ENCODE peak calls at places on chromosomes 5 and 9, in eight cellular contexts. I is right atrium auricular region; V is dorsolateral prefrontal cortex; M is GM12878; T is upper lobe of right lung; A is lower lobe of right lung; X is CD8-positive, alpha-beta memory T cell; G is neuronal stem cell. D is an unnamed sample.
A peak's percentile ranks its signal among the peaks of the same experiment; 100 is the strongest.

GRCh38 chr5:35857606-35858205 is 1.0 kb downstream of the IL7R start:
- DNase-seq in V (no peak), A (no peak), I (no peak), X (no peak), M (no peak), G (no peak), T (no peak), D (peak; percentile 66)

GRCh38 chr5:72647806-72648205 is 140.6 kb upstream of the ZNF366 start:
- DNase-seq in T (no peak), X (no peak), V (no peak), G (no peak), I (no peak), M (no peak), A (no peak), D (no peak)

GRCh38 chr5:62331921-62332320 is 25.9 kb downstream of the KIF2A start:
- DNase-seq in M (no peak), V (no peak), A (no peak), T (no peak), I (no peak), X (no peak), G (no peak), D (no peak)

GRCh38 chr5:97162045-97162444 is 19.6 kb upstream of the LIX1 start:
- DNase-seq in T (no peak), X (peak; percentile 46), I (no peak), V (no peak), M (peak; percentile 44), A (no peak), G (peak; percentile 77), D (peak; percentile 87)

GRCh38 chr5:98721231-98721928 is 52.1 kb upstream of the RGMB start:
- DNase-seq in G (no peak), X (no peak), V (no peak), M (no peak), T (no peak), I (no peak), A (no peak), D (no peak)

GRCh38 chr5:58383459-58383858 is 76.4 kb downstream of the PLK2 start:
- DNase-seq in X (no peak), G (no peak), M (no peak), V (no peak), T (no peak), I (no peak), A (no peak), D (no peak)

GRCh38 chr9:91166796-91167366 is 194.8 kb downstream of the AUH start:
- DNase-seq in G (no peak), A (no peak), T (no peak), I (peak; percentile 46), V (no peak), X (no peak), M (no peak), D (no peak)

GRCh38 chr5:36723921-36724320 is 117.5 kb downstream of the SLC1A3 start:
- DNase-seq in A (no peak), X (no peak), G (no peak), V (no peak), T (no peak), M (peak; percentile 77), I (no peak), D (no peak)

GRCh38 chr9:134575817-134576176 is 65.8 kb upstream of the COL5A1 start:
- DNase-seq in M (no peak), G (no peak), X (no peak), I (peak; percentile 26), V (peak; percentile 5), A (no peak), T (peak; percentile 2), D (no peak)

GRCh38 chr5:163760498-163760897 is 255.1 kb downstream of the MAT2B start:
- DNase-seq in X (no peak), V (no peak), I (no peak), T (no peak), G (no peak), A (no peak), M (no peak), D (peak; percentile 87)

GRCh38 chr9:93071464-93071863 is 13.0 kb downstream of the SUSD3 start:
- DNase-seq in X (no peak), M (no peak), G (no peak), A (no peak), V (no peak), T (no peak), I (no peak), D (peak; percentile 77)

DNA sequence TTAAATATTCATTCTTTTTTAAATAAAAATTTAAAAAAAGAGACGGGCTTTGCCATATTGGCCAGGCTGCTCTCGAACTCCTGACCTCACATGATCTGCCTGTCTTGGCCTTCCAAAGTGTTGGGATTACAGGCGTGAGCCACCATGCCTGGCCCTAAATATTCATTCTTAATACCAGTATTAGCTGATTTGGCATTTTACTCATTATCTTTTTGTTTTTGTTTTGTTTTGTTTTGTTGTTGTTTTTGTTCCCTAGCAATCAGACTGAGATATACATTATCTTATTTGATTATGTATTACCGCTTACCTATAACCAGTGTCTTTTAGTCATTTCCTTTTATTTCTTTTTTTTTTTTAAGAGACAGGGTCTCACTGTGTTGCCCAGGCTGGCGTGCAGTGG is 37.9 kb downstream of the RNF44 start:
- DNase-seq in A (no peak), G (no peak), V (no peak), M (no peak), I (no peak), T (no peak), X (no peak), D (no peak)
- H3K4me3 ChIP-seq in A (no peak overlapping the region), G (no peak overlapping the region), V (no peak overlapping the region), M (no peak overlapping the region), I (no peak overlapping the region), T (no peak overlapping the region), X (no peak overlapping the region), D (no peak overlapping the region)

DNA sequence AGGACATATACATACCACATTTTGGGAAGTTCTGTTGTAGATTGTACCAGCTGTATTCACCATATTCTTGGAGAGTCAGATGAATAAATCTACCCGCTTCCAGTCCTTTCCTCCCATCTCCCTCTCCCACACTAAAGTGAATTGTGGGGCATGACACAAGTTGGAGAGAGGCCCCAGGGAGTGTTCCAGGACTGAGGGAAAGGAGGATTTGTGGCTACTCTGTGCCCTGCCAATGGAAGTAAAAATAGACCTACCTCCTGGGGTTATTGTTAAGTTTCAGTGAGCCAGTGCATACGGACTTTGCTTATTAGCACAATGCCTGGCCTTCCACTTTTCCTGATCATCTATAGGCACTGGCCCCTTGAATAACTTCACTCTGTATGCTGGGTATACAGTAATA is 40.7 kb downstream of the ARHGAP26 start:
- DNase-seq in G (no peak), V (no peak), X (no peak), T (no peak), I (no peak), A (no peak), M (no peak), D (no peak)
- H3K27ac ChIP-seq in G (no peak overlapping the region), V (no peak overlapping the region), X (no peak overlapping the region), T (no peak overlapping the region), I (peak overlapping the region; percentile 27), A (no peak overlapping the region), M (no peak overlapping the region), D (no peak overlapping the region)

GRCh38 chr9:14350766-14351165 is 36.8 kb upstream of the NFIB start:
- DNase-seq in G (no peak), T (no peak), V (no peak), I (no peak), A (no peak), M (no peak), X (no peak), D (no peak)
- H3K4me3 ChIP-seq in G (no peak overlapping the region), T (peak overlapping the region; percentile 57), V (peak overlapping the region; percentile 58), I (no peak overlapping the region), A (no peak overlapping the region), M (no peak overlapping the region), X (no peak overlapping the region), D (no peak overlapping the region)

DNA sequence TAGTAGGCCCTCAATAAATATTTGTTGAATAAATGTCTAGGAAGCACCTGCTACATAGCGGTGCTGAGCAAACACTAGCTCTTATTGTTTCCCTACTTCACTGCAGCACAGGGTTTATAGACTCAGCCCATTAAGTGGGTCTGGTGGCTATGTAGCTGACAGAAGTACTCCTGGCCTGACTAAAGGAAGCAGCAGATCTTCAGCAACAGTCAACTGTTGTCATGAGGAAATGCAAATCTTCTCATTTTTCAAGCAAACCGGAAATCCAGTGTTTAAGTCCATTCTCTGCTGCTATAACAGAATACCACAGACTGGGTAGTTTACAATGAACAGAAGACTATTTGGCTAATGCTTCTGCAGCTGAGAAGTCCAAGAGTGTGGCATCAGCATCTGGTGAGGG is 2.8 kb upstream of the TEX10 start:
- DNase-seq in T (no peak), A (no peak), V (no peak), M (no peak), I (no peak), X (no peak), G (no peak), D (no peak)
- H3K27ac ChIP-seq in T (no peak overlapping the region), A (no peak overlapping the region), V (no peak overlapping the region), M (no peak overlapping the region), I (no peak overlapping the region), X (no peak overlapping the region), G (no peak overlapping the region), D (no peak overlapping the region)